ENCODE peak calls at places on chromosomes 5 and 9, in four cellular contexts. F, K, D and I are unnamed samples. For H3K9me3, the result is how much of the 10 kb centered on the place peaks cover.

GRCh38 chr5:93299596-93300308 is 281.3 kb downstream of the NR2F1-AS1 start:
- DNase-seq in F (no peak), K (no peak), D (no peak), I (no peak)

GRCh38 chr5:6183391-6184390 is 194.7 kb downstream of the MED10 start:
- DNase-seq in F (no peak), K (no peak), D (no peak), I (no peak)

GRCh38 chr9:123555612-123556011 is 199.6 kb downstream of the CRB2 start:
- DNase-seq in F (no peak), K (no peak), D (no peak), I (no peak)

GRCh38 chr5:146048994-146049703 is 56.2 kb downstream of the PLAC8L1 start:
- DNase-seq in F (peak), K (peak), D (peak), I (no peak)

GRCh38 chr9:95508242-95508967 is 8.4 kb downstream of the PTCH1 start:
- DNase-seq in F (no peak), K (no peak), D (no peak), I (no peak)

GRCh38 chr9:36980148-36980974 is 53.7 kb downstream of the PAX5 start:
- DNase-seq in F (peak), K (no peak), D (no peak), I (no peak)

GRCh38 chr5:178640331-178641045 is 13.6 kb upstream of the CLK4 start:
- DNase-seq in F (peak), K (no peak), D (no peak), I (no peak)

GRCh38 chr5:102080288-102080687 is 215.8 kb downstream of the SLCO4C1 start:
- DNase-seq in F (no peak), K (no peak), D (no peak), I (no peak)

GRCh38 chr5:88824141-88824540 is 58.8 kb downstream of the MEF2C start:
- DNase-seq in F (no peak), K (no peak), D (no peak), I (no peak)

GRCh38 chr9:92642041-92642451 is 27.9 kb downstream of the IPPK start:
- DNase-seq in F (no peak), K (no peak), D (no peak), I (no peak)

GRCh38 chr9:135979472-135980166 is 18.4 kb upstream of the UBAC1 start:
- DNase-seq in F (no peak), K (no peak), D (no peak), I (no peak)

GRCh38 chr9:92538541-92538940 is 2.8 kb upstream of the ECM2 start:
- DNase-seq in F (peak), K (no peak), D (no peak), I (no peak)

GRCh38 chr5:178492278-178492677 is 97.9 kb downstream of the COL23A1 start:
- DNase-seq in F (no peak), K (no peak), D (no peak), I (no peak)

GRCh38 chr9:121824651-121825480 is 173.4 kb downstream of the DAB2IP start:
- DNase-seq in F (peak), K (no peak), D (no peak), I (no peak)
- TF ChIP-seq CTCF in F (peak), K (no peak), D (no peak), I (no peak)

GRCh38 chr5:96384353-96384752 is 48.7 kb downstream of the PCSK1 start:
- DNase-seq in F (peak), K (no peak), D (no peak), I (no peak)

GRCh38 chr5:96387616-96388015 is 45.4 kb downstream of the PCSK1 start:
- DNase-seq in F (no peak), K (no peak), D (no peak), I (no peak)

GRCh38 chr5:96391921-96392320 is 41.1 kb downstream of the PCSK1 start:
- DNase-seq in F (no peak), K (no peak), D (no peak), I (no peak)

GRCh38 chr5:96388186-96388585 is 44.9 kb downstream of the PCSK1 start:
- DNase-seq in F (peak), K (no peak), D (no peak), I (no peak)
- H3K9me3 ChIP-seq in F (under half), K (under half), D (under half), I (under half)

GRCh38 chr9:21414220-21414940 is 5.5 kb downstream of the IFNA8 start:
- DNase-seq in F (no peak), K (no peak), D (no peak), I (no peak)

GRCh38 chr9:21408817-21409216 is at the start of gene IFNA8:
- DNase-seq in F (no peak), K (no peak), D (no peak), I (no peak)

GRCh38 chr9:21415492-21416267 is 6.8 kb downstream of the IFNA8 start:
- DNase-seq in F (peak), K (no peak), D (peak), I (no peak)

GRCh38 chr9:21412109-21412508 is 3.2 kb downstream of the IFNA8 start:
- DNase-seq in F (no peak), K (no peak), D (no peak), I (no peak)

GRCh38 chr9:21413089-21414023 is 4.4 kb downstream of the IFNA8 start:
- DNase-seq in F (no peak), K (no peak), D (no peak), I (no peak)
- TF ChIP-seq CTCF in F (peak), K (no peak), D (no peak), I (peak)

GRCh38 chr9:118896356-118897000 is 472.8 kb downstream of the BRINP1 start:
- DNase-seq in F (no peak), K (no peak), D (no peak), I (no peak)
- H3K9me3 ChIP-seq in F (under half), K (under half), D (under half), I (under half)

GRCh38 chr9:6609499-6610016 is 36.0 kb downstream of the GLDC start:
- DNase-seq in F (no peak), K (no peak), D (no peak), I (no peak)

GRCh38 chr9:6616976-6617375 is 28.6 kb downstream of the GLDC start:
- DNase-seq in F (no peak), K (no peak), D (no peak), I (no peak)

GRCh38 chr9:6610073-6610472 is 35.5 kb downstream of the GLDC start:
- DNase-seq in F (no peak), K (no peak), D (no peak), I (no peak)

GRCh38 chr9:6611891-6612290 is 33.6 kb downstream of the GLDC start:
- DNase-seq in F (no peak), K (no peak), D (no peak), I (no peak)

GRCh38 chr9:6614489-6614888 is 31.0 kb downstream of the GLDC start:
- DNase-seq in F (no peak), K (no peak), D (no peak), I (no peak)
- TF ChIP-seq CTCF in F (no peak), K (no peak), D (no peak), I (no peak)

DNA sequence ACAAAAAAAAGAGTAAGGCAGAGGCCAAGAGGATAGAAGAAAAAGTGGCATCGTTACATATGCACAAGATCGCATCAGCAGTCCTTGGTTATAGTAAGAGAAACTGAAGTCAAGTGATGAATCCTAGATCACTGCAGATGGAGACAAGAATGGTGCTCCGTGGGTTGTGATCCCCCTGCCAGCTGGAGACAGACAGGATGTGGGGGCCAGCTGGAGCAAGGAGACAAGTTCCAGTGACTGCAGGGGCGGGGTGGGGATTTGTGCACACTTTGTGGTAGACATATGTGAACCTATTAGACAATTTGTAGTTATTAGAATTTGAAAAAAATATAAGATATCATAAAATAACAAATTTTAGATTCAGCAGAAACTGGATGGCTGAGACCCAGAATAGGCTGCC is 697.9 kb upstream of the ADAMTS16 start:
- DNase-seq in F (no peak), K (no peak), D (no peak), I (no peak)
- H3K9me3 ChIP-seq in F (under half), K (under half), D (under half), I (under half)

GRCh38 chr9:120868676-120869359 is 8.2 kb downstream of the PHF19 start:
- DNase-seq in F (peak), K (peak), D (peak), I (peak)
- TF ChIP-seq CTCF in F (peak), K (no peak), D (peak), I (peak)